ENCODE peak calls at places on chromosomes 6 and 20, in nine cellular contexts. M is HepG2; L is CD8-positive, alpha-beta memory T cell; N is GM12878; Y is hepatocyte; K is CD8-positive, alpha-beta T cell; H is stomach; Z is colonic mucosa; F is ovary. T is an unnamed sample.
A peak's percentile ranks its signal among the peaks of the same experiment; 100 is the strongest.

GRCh38 chr6:146361367-146361924 is 182.2 kb upstream of the RAB32 start:
- DNase-seq in K (no peak), L (no peak), Z (no peak), H (no peak), N (no peak), M (no peak), Y (no peak), F (no peak), T (no peak)

GRCh38 chr6:24961852-24962251 is 26.1 kb upstream of the RIPOR2 start:
- DNase-seq in N (no peak), M (no peak), L (no peak), F (no peak), H (no peak), Y (no peak), K (no peak), Z (no peak), T (no peak)

GRCh38 chr20:51542894-51543788 is 622 bp upstream of the NFATC2 start:
- DNase-seq in H (no peak), K (no peak), L (peak; percentile 51), Y (no peak), Z (no peak), N (no peak), M (no peak), F (no peak), T (no peak)

GRCh38 chr6:83853968-83854501 is 875 bp downstream of the RIPPLY2 start:
- DNase-seq in Z (no peak), K (no peak), M (no peak), L (no peak), N (no peak), F (no peak), H (no peak), Y (no peak), T (no peak)

GRCh38 chr6:20841806-20842205 is 307.5 kb downstream of the CDKAL1 start:
- DNase-seq in L (no peak), N (no peak), Z (no peak), Y (no peak), F (no peak), K (no peak), H (no peak), M (no peak), T (no peak)

GRCh38 chr6:168179702-168180382 is 100.8 kb upstream of the FRMD1 start:
- DNase-seq in K (no peak), M (no peak), N (no peak), Y (no peak), F (no peak), L (no peak), Z (peak; percentile 11), H (no peak), T (no peak)

GRCh38 chr6:17584241-17584803 is 15.8 kb upstream of the FAM8A1 start:
- DNase-seq in M (peak; percentile 67), Z (no peak), K (no peak), H (no peak), F (no peak), Y (peak; percentile 79), N (no peak), L (no peak), T (no peak)

GRCh38 chr6:12595161-12595792 is 121.3 kb upstream of the PHACTR1 start:
- DNase-seq in Y (no peak), M (no peak), Z (no peak), K (no peak), L (no peak), F (no peak), H (no peak), N (no peak), T (no peak)

GRCh38 chr6:38039497-38039896 is 220.0 kb downstream of the ZFAND3 start:
- DNase-seq in N (no peak), H (no peak), F (no peak), M (no peak), Z (no peak), Y (no peak), L (no peak), K (no peak), T (no peak)

GRCh38 chr6:81531869-81532561 is 220.5 kb downstream of the TENT5A start:
- DNase-seq in M (no peak), F (no peak), Z (no peak), N (no peak), L (no peak), K (no peak), H (no peak), Y (no peak), T (no peak)

GRCh38 chr6:119533603-119534279 is 184.2 kb upstream of the MAN1A1 start:
- DNase-seq in M (no peak), F (no peak), H (no peak), N (peak; percentile 21), Y (no peak), L (no peak), Z (no peak), K (no peak), T (peak; percentile 61)

GRCh38 chr20:63706852-63707557 is 771 bp downstream of the ARFRP1 start:
- DNase-seq in N (no peak), F (no peak), L (peak; percentile 74), Y (peak; percentile 72), K (peak; percentile 78), Z (peak; percentile 66), H (no peak), M (peak; percentile 77), T (peak; percentile 33)

GRCh38 chr6:69145062-69145461 is 510.0 kb downstream of the ADGRB3 start:
- DNase-seq in L (no peak), Z (no peak), Y (no peak), H (no peak), F (no peak), K (no peak), N (no peak), M (no peak), T (no peak)
- H3K27ac ChIP-seq in L (no peak overlapping the region), Z (no peak overlapping the region), Y (no peak overlapping the region), H (no peak overlapping the region), F (no peak overlapping the region), K (no peak overlapping the region), N (no peak overlapping the region), M (no peak overlapping the region), T (no peak overlapping the region)

GRCh38 chr6:35724471-35724870 is 12.4 kb upstream of the ARMC12 start:
- DNase-seq in N (no peak), H (no peak), M (no peak), F (no peak), Z (no peak), Y (no peak), L (no peak), K (no peak), T (no peak)

GRCh38 chr6:35724059-35724458 is 12.8 kb upstream of the ARMC12 start:
- DNase-seq in H (no peak), M (no peak), Y (no peak), F (no peak), L (no peak), N (no peak), K (no peak), Z (no peak), T (no peak)

GRCh38 chr6:35727206-35727934 is 9.5 kb upstream of the ARMC12 start:
- DNase-seq in F (peak; percentile 91), N (no peak), K (no peak), H (peak; percentile 76), M (peak; percentile 65), L (no peak), Z (peak; percentile 90), Y (peak; percentile 93), T (no peak)

GRCh38 chr6:35725081-35725708 is 11.6 kb upstream of the ARMC12 start:
- DNase-seq in K (no peak), Z (no peak), Y (no peak), N (no peak), F (no peak), M (no peak), L (no peak), H (no peak), T (no peak)

GRCh38 chr6:35725721-35726438 is 11.0 kb upstream of the ARMC12 start:
- DNase-seq in N (no peak), L (peak; percentile 49), K (no peak), H (peak; percentile 84), M (peak; percentile 65), F (no peak), Z (peak; percentile 92), Y (peak; percentile 54), T (no peak)
- H3K27ac ChIP-seq in N (no peak overlapping the region), L (no peak overlapping the region), K (no peak overlapping the region), H (peak overlapping the region; percentile 100), M (no peak overlapping the region), F (peak overlapping the region; percentile 97), Z (peak overlapping the region; percentile 97), Y (peak overlapping the region; percentile 100), T (peak overlapping the region; percentile 96)

DNA sequence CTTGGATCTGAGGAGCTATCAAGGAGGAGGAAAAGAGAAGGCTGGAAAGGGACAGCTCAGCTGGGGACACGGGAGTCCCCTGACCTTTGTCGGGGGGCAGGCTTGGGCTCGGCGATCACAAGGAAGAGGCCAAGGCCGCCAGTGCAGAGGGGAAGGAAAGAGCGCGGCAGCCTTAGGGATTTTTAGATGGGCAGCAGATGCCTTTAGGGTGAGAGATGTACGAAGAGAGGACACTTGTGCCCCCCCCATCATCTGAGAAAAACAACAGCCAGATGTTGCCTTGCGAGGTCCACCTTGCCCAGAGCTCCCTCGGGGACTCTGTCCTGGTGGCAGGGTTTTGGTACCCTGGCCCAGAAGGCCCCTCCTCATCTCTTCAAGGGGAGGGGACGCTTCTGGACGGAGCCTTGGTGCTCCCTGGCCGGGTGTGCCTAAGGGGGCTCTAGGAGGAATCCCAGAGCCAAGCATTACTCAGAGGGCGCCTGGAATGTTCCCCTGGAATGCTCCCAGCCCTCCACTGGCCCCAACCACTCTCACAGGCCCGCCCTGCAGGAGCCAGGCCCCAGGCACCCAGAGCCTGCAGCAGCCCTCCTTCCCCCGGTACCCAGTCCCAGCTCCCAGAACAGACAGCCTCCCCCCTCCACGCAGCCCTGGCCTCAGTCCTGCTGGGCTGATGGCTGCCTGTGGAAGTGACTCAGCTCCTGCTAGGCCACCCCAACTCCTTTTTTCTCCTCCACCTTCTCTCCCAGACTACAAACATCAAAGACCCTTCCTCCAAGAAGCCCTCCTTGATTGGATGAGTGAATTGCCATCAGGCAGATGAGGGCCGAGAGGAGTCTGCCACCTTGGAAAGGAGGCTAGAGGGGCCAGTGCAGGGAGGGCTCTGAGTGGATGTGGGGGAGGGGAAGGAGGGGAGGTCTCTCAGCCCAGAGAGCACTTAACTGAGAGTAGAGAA is 1.8 kb downstream of the ADAM33 start:
- DNase-seq in Y (peak; percentile 48), H (peak; percentile 30), N (no peak), K (no peak), F (peak; percentile 51), L (no peak), M (no peak), Z (peak; percentile 41), T (no peak)
- H3K27ac ChIP-seq in Y (peak overlapping the region; percentile 70), H (peak overlapping the region; percentile 75), N (no peak overlapping the region), K (no peak overlapping the region), F (peak overlapping the region; percentile 76), L (no peak overlapping the region), M (no peak overlapping the region), Z (peak overlapping the region; percentile 53), T (no peak overlapping the region)

GRCh38 chr6:41336824-41337223 is 1.4 kb downstream of the NCR2 start:
- DNase-seq in N (no peak), H (no peak), K (no peak), F (no peak), Y (no peak), Z (no peak), L (no peak), M (no peak), T (no peak)

GRCh38 chr6:41335296-41335695 is at the start of gene NCR2:
- DNase-seq in Y (no peak), K (no peak), H (no peak), N (no peak), M (no peak), L (no peak), F (no peak), Z (no peak), T (no peak)

GRCh38 chr6:41335943-41336342 is 535 bp downstream of the NCR2 start:
- DNase-seq in K (no peak), M (no peak), H (no peak), Z (no peak), Y (no peak), L (no peak), N (no peak), F (no peak), T (no peak)

GRCh38 chr6:41332842-41333736 is 2.3 kb upstream of the NCR2 start:
- DNase-seq in K (no peak), N (no peak), F (no peak), L (no peak), H (no peak), M (no peak), Z (no peak), Y (no peak), T (no peak)

GRCh38 chr6:41334482-41335023 is 855 bp upstream of the NCR2 start:
- DNase-seq in N (no peak), L (no peak), M (no peak), Z (no peak), K (no peak), F (no peak), Y (no peak), H (no peak), T (no peak)
- H3K27ac ChIP-seq in N (peak overlapping the region; percentile 72), L (peak overlapping the region; percentile 44), M (no peak overlapping the region), Z (no peak overlapping the region), K (peak overlapping the region; percentile 47), F (no peak overlapping the region), Y (no peak overlapping the region), H (no peak overlapping the region), T (no peak overlapping the region)